ENCODE peak calls at places on chromosomes 3 and 15, in four cellular contexts. One of them, this sample, is unnamed.

GRCh38 chr3:48065035-48065434 is 48.8 kb upstream of the MAP4 start:
- DNase-seq in mesenchymal stem cell: no peak
- DNase-seq in H1: no peak
- DNase-seq in IMR-90: peak
- DNase-seq in this sample: no peak

GRCh38 chr3:117998071-117998470 is 1036.6 kb downstream of the IGSF11 start:
- DNase-seq in mesenchymal stem cell: peak
- DNase-seq in H1: no peak
- DNase-seq in IMR-90: peak
- DNase-seq in this sample: no peak

GRCh38 chr3:81255463-81255862 is 506.0 kb downstream of the GBE1 start:
- DNase-seq in mesenchymal stem cell: no peak
- DNase-seq in H1: no peak
- DNase-seq in IMR-90: no peak
- DNase-seq in this sample: no peak

GRCh38 chr3:112132975-112133448 is at the start of gene GCSAM:
- DNase-seq in mesenchymal stem cell: no peak
- DNase-seq in H1: no peak
- DNase-seq in IMR-90: no peak
- DNase-seq in this sample: no peak

GRCh38 chr15:78387678-78388077 is 47.5 kb downstream of the CRABP1 start:
- DNase-seq in mesenchymal stem cell: no peak
- DNase-seq in H1: no peak
- DNase-seq in IMR-90: no peak
- DNase-seq in this sample: no peak

GRCh38 chr3:32340039-32340438 is 51.6 kb upstream of the CMTM7 start:
- DNase-seq in mesenchymal stem cell: peak
- DNase-seq in H1: no peak
- DNase-seq in IMR-90: peak
- DNase-seq in this sample: peak

GRCh38 chr15:58260911-58261267 is 122.7 kb downstream of the AQP9 start:
- DNase-seq in mesenchymal stem cell: peak
- DNase-seq in H1: no peak
- DNase-seq in IMR-90: peak
- DNase-seq in this sample: no peak

GRCh38 chr3:23162939-23163338 is 40.2 kb upstream of the UBE2E2 start:
- DNase-seq in mesenchymal stem cell: no peak
- DNase-seq in H1: no peak
- DNase-seq in IMR-90: no peak
- DNase-seq in this sample: no peak

GRCh38 chr3:32009101-32009500 is 27.6 kb downstream of the ZNF860 start:
- DNase-seq in mesenchymal stem cell: no peak
- DNase-seq in H1: no peak
- DNase-seq in IMR-90: no peak
- DNase-seq in this sample: no peak

GRCh38 chr3:72186485-72186864 is 401.5 kb upstream of the PROK2 start:
- DNase-seq in mesenchymal stem cell: peak
- DNase-seq in H1: no peak
- DNase-seq in IMR-90: peak
- DNase-seq in this sample: no peak

GRCh38 chr3:42653560-42654330 is at the start of gene ZBTB47:
- DNase-seq in mesenchymal stem cell: peak
- DNase-seq in H1: no peak
- DNase-seq in IMR-90: no peak
- DNase-seq in this sample: no peak

GRCh38 chr3:61532739-61533500 is 28.5 kb upstream of the PTPRG start:
- DNase-seq in mesenchymal stem cell: no peak
- DNase-seq in H1: no peak
- DNase-seq in IMR-90: no peak
- DNase-seq in this sample: no peak

GRCh38 chr15:100160953-100161352 is 180.8 kb downstream of the ADAMTS17 start:
- DNase-seq in mesenchymal stem cell: no peak
- DNase-seq in H1: no peak
- DNase-seq in IMR-90: no peak
- DNase-seq in this sample: no peak

GRCh38 chr15:57680021-57680420 is 26.5 kb upstream of the POLR2M start:
- DNase-seq in mesenchymal stem cell: peak
- DNase-seq in H1: no peak
- DNase-seq in IMR-90: peak
- DNase-seq in this sample: no peak

GRCh38 chr15:85852969-85853368 is 58.2 kb upstream of the KLHL25 start:
- DNase-seq in mesenchymal stem cell: no peak
- DNase-seq in H1: no peak
- DNase-seq in IMR-90: no peak
- DNase-seq in this sample: no peak

GRCh38 chr3:132785292-132785691 is 63.1 kb upstream of the NPHP3 start:
- DNase-seq in mesenchymal stem cell: peak
- DNase-seq in H1: no peak
- DNase-seq in IMR-90: no peak
- DNase-seq in this sample: no peak

GRCh38 chr3:126987596-126987995 is 4.7 kb downstream of the PLXNA1 start:
- DNase-seq in mesenchymal stem cell: no peak
- DNase-seq in H1: no peak
- DNase-seq in IMR-90: no peak
- DNase-seq in this sample: no peak

GRCh38 chr3:56023546-56023945 is 444.7 kb downstream of the ERC2 start:
- DNase-seq in mesenchymal stem cell: no peak
- DNase-seq in H1: no peak
- DNase-seq in IMR-90: no peak
- DNase-seq in this sample: no peak

GRCh38 chr15:52241489-52241888 is 50.3 kb upstream of the GNB5 start:
- DNase-seq in mesenchymal stem cell: no peak
- DNase-seq in H1: no peak
- DNase-seq in IMR-90: no peak
- DNase-seq in this sample: no peak

GRCh38 chr3:177596822-177597271 is 399.6 kb upstream of the TBL1XR1 start:
- DNase-seq in mesenchymal stem cell: no peak
- DNase-seq in H1: no peak
- DNase-seq in IMR-90: no peak
- DNase-seq in this sample: no peak

GRCh38 chr3:102741105-102741504 is 306.3 kb downstream of the ZPLD1 start:
- DNase-seq in mesenchymal stem cell: no peak
- DNase-seq in H1: no peak
- DNase-seq in IMR-90: no peak
- DNase-seq in this sample: no peak

GRCh38 chr3:170703121-170703588 is 117.3 kb upstream of the SLC7A14 start:
- DNase-seq in mesenchymal stem cell: peak
- DNase-seq in H1: no peak
- DNase-seq in IMR-90: peak
- DNase-seq in this sample: no peak

GRCh38 chr15:99137877-99138276 is 33.0 kb downstream of the SYNM start:
- DNase-seq in mesenchymal stem cell: no peak
- DNase-seq in H1: no peak
- DNase-seq in IMR-90: no peak
- DNase-seq in this sample: no peak

GRCh38 chr3:119395923-119396358 is 67.5 kb downstream of the TMEM39A start:
- DNase-seq in mesenchymal stem cell: no peak
- DNase-seq in H1: no peak
- DNase-seq in IMR-90: no peak
- DNase-seq in this sample: no peak

GRCh38 chr3:167851171-167851570 is 115.7 kb downstream of the SERPINI1 start:
- DNase-seq in mesenchymal stem cell: no peak
- DNase-seq in H1: no peak
- DNase-seq in IMR-90: peak
- DNase-seq in this sample: no peak

GRCh38 chr3:1195922-1196321 is 103.1 kb downstream of the CNTN6 start:
- DNase-seq in mesenchymal stem cell: peak
- DNase-seq in H1: no peak
- DNase-seq in IMR-90: peak
- DNase-seq in this sample: no peak

GRCh38 chr15:45587861-45588170 is 637 bp downstream of the BLOC1S6 start:
- DNase-seq in mesenchymal stem cell: no peak
- DNase-seq in H1: no peak
- DNase-seq in IMR-90: no peak
- DNase-seq in this sample: no peak
- H4K8ac ChIP-seq in mesenchymal stem cell: no peak
- H4K8ac ChIP-seq in H1: no peak
- H4K8ac ChIP-seq in IMR-90: peak
- H4K8ac ChIP-seq in this sample: no peak

DNA sequence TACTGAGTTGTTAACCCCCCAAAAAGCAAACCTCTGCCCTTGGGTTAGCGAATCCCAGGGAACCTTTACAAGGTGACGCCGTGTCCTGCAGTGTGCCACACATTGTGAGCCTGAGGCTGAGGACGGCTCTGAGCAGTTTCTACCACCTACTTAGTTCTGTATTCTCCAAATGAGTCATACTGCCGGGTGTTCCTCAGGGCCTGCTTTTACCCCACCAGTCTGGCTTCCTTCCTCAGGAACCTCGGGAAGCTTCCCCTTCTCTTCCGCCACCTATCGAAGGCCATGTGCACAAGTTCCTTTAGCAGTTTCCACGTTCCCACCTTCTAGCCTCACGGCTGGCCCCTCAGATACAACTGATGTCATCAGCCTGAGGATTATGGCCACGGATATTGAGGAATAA is 384.0 kb upstream of the TPM1 start:
- DNase-seq in mesenchymal stem cell: peak
- DNase-seq in H1: no peak
- DNase-seq in IMR-90: no peak
- DNase-seq in this sample: no peak
- H2BK5ac ChIP-seq in mesenchymal stem cell: no peak
- H2BK5ac ChIP-seq in H1: no peak
- H2BK5ac ChIP-seq in IMR-90: no peak
- H2BK5ac ChIP-seq in this sample: no peak

DNA sequence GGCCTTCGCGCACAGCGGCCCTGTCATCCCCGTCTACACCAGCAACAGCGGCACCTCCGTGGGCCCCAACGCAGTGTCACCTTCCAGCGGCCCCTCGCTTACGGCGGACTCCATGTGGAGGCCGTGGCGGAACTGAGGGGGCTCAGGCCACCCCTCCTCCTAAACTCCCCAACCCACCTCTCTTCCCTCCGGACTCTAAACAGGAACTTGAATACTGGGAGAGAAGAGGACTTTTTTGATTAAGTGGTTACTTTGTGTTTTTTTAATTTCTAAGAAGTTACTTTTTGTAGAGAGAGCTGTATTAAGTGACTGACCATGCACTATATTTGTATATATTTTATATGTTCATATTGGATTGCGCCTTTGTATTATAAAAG is 2.1 kb downstream of the HES1 start:
- DNase-seq in mesenchymal stem cell: no peak
- DNase-seq in H1: no peak
- DNase-seq in IMR-90: no peak
- DNase-seq in this sample: peak
- H3K18ac ChIP-seq in mesenchymal stem cell: peak
- H3K18ac ChIP-seq in H1: peak
- H3K18ac ChIP-seq in IMR-90: no peak
- H3K18ac ChIP-seq in this sample: peak

GRCh38 chr3:129548566-129548965 is 5.6 kb downstream of the H1-8 start:
- DNase-seq in mesenchymal stem cell: no peak
- DNase-seq in H1: no peak
- DNase-seq in IMR-90: no peak
- DNase-seq in this sample: no peak

GRCh38 chr3:129552287-129553050 is 9.5 kb downstream of the H1-8 start:
- DNase-seq in mesenchymal stem cell: no peak
- DNase-seq in H1: no peak
- DNase-seq in IMR-90: no peak
- DNase-seq in this sample: no peak

GRCh38 chr3:129549805-129550204 is 6.8 kb downstream of the H1-8 start:
- DNase-seq in mesenchymal stem cell: no peak
- DNase-seq in H1: no peak
- DNase-seq in IMR-90: no peak
- DNase-seq in this sample: no peak

GRCh38 chr3:129547241-129547640 is 4.3 kb downstream of the H1-8 start:
- DNase-seq in mesenchymal stem cell: no peak
- DNase-seq in H1: no peak
- DNase-seq in IMR-90: no peak
- DNase-seq in this sample: no peak

DNA sequence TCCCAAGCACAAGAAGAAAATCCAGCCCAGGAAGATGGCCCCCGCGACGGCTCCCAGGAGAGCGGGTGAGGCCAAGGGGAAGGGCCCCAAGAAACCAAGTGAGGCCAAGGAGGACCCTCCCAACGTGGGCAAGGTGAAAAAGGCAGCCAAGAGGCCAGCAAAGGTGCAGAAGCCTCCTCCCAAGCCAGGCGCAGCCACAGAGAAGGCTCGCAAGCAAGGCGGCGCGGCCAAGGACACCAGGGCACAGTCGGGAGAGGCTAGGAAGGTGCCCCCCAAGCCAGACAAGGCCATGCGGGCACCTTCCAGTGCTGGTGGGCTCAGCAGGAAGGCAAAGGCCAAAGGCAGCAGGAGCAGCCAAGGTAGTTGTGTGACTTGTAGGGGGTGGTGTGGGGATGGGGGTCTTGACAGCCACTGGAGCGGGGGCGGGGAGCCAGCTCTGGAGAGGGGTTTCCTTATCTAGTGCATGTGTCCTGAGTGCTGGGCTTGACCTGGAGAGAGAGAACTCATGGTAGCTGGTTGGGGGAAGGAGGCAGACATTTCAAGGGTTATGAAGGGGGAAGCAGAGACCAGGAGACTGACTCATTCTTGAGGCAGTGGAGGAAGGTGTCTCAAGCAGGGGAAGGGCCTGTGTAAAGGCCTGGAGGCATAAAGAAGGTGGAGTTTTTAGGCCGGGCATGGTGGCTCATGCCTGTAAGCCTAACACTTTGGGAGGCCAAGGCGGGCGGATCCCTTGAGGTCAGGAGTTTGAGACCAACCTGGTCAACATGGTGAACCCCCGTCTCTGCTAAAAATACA is 6.2 kb downstream of the H1-8 start:
- DNase-seq in mesenchymal stem cell: peak
- DNase-seq in H1: no peak
- DNase-seq in IMR-90: peak
- DNase-seq in this sample: no peak
- H4K8ac ChIP-seq in mesenchymal stem cell: no peak
- H4K8ac ChIP-seq in H1: no peak
- H4K8ac ChIP-seq in IMR-90: no peak
- H4K8ac ChIP-seq in this sample: no peak

DNA sequence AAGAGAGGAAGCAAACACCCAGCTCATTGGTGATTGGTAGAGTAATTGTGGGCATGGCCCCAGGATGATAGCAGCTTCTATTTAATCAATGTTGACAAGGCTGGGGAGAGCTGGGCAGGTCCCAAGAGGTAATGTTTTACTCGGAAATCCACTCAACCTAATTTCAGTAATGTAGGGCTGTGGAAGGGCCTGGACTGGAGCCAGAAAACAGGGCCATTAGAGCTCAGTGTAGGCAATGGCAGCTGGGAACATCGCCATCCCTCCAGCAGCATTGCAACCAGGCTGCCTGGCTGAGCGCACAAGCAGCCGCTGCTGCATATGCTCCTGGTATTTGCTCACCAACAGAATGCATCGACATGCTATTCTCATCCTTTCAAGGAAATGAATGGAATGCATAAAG is 89.9 kb downstream of the GAP43 start:
- DNase-seq in mesenchymal stem cell: no peak
- DNase-seq in H1: no peak
- DNase-seq in IMR-90: peak
- DNase-seq in this sample: no peak
- H2BK5ac ChIP-seq in mesenchymal stem cell: no peak
- H2BK5ac ChIP-seq in H1: no peak
- H2BK5ac ChIP-seq in IMR-90: no peak
- H2BK5ac ChIP-seq in this sample: no peak

GRCh38 chr3:79019137-79019923 is 748.5 kb downstream of the ROBO1 start:
- DNase-seq in mesenchymal stem cell: peak
- DNase-seq in H1: peak
- DNase-seq in IMR-90: peak
- DNase-seq in this sample: peak
- H3K18ac ChIP-seq in mesenchymal stem cell: peak
- H3K18ac ChIP-seq in H1: peak
- H3K18ac ChIP-seq in IMR-90: peak
- H3K18ac ChIP-seq in this sample: peak